ENCODE peak calls at places on chromosome 1, in seven cellular contexts. P is heart left ventricle, M is IMR-90, B is breast epithelium, I is HCT116, Y is A549, L is tibial nerve. R is an unnamed sample.

GRCh38 chr1:7278045-7278444 is 492.8 kb downstream of the CAMTA1 start:
- DNase-seq in M (no peak), B (no peak), P (no peak), Y (peak), I (no peak), L (no peak), R (no peak)

GRCh38 chr1:7454052-7454815 is 316.9 kb upstream of the VAMP3 start:
- DNase-seq in B (no peak), L (peak), Y (peak), P (no peak), I (no peak), M (peak), R (no peak)

GRCh38 chr1:66402194-66402593 is 131.8 kb upstream of the SGIP1 start:
- DNase-seq in I (no peak), Y (no peak), B (no peak), M (no peak), P (peak), L (peak), R (peak)

GRCh38 chr1:197471248-197472035 is 203.4 kb downstream of the CRB1 start:
- DNase-seq in B (no peak), L (no peak), P (no peak), I (no peak), M (no peak), Y (no peak), R (no peak)

GRCh38 chr1:15957221-15958090 is 18.4 kb downstream of the ZBTB17 start:
- DNase-seq in P (no peak), Y (no peak), M (no peak), L (no peak), B (no peak), I (no peak), R (no peak)

GRCh38 chr1:54603241-54603640 is 20.1 kb downstream of the FAM151A start:
- DNase-seq in Y (no peak), P (no peak), L (no peak), I (no peak), M (no peak), B (no peak), R (no peak)

GRCh38 chr1:9249534-9250335 is 15.2 kb downstream of the H6PD start:
- DNase-seq in M (peak), P (no peak), I (no peak), Y (peak), B (no peak), L (no peak), R (no peak)

GRCh38 chr1:63615809-63616420 is 22.7 kb downstream of the PGM1 start:
- DNase-seq in P (no peak), B (no peak), Y (peak), M (peak), I (peak), L (peak), R (no peak)

GRCh38 chr1:149849246-149849946 is 50.0 kb upstream of the BOLA1 start:
- DNase-seq in Y (no peak), B (no peak), I (no peak), M (no peak), L (peak), P (no peak), R (no peak)

GRCh38 chr1:58515794-58516401 is 30.6 kb downstream of the OMA1 start:
- DNase-seq in Y (peak), P (no peak), B (no peak), L (peak), I (peak), M (peak), R (peak)

GRCh38 chr1:205438213-205439158 is 16.6 kb upstream of the LEMD1 start:
- DNase-seq in Y (peak), P (peak), L (peak), M (peak), B (peak), I (peak), R (peak)

GRCh38 chr1:34824817-34825454 is 32.1 kb downstream of the GJA4 start:
- DNase-seq in L (no peak), I (no peak), B (no peak), Y (no peak), M (no peak), P (no peak), R (no peak)

GRCh38 chr1:61375082-61375880 is 292.9 kb downstream of the NFIA start:
- DNase-seq in M (no peak), B (no peak), I (no peak), Y (no peak), P (no peak), L (no peak), R (no peak)

GRCh38 chr1:75100481-75101092 is 33.6 kb upstream of the LHX8 start:
- DNase-seq in L (no peak), P (no peak), I (no peak), Y (peak), M (no peak), B (no peak), R (no peak)

GRCh38 chr1:40630488-40631223 is 34.8 kb downstream of the RIMS3 start:
- DNase-seq in P (no peak), M (peak), L (no peak), I (peak), B (no peak), Y (peak), R (no peak)

GRCh38 chr1:229803601-229804217 is 177.7 kb downstream of the URB2 start:
- DNase-seq in Y (no peak), I (no peak), L (no peak), M (no peak), B (no peak), P (no peak), R (no peak)

GRCh38 chr1:56576880-56577858 is 2.2 kb downstream of the PLPP3 start:
- DNase-seq in B (no peak), P (no peak), Y (peak), M (peak), L (peak), I (peak), R (no peak)

GRCh38 chr1:53330819-53331218 is 2.9 kb upstream of the LRP8 start:
- DNase-seq in P (no peak), Y (no peak), M (no peak), I (no peak), L (no peak), B (peak), R (no peak)

GRCh38 chr1:43442756-43443155 is 11.0 kb downstream of the HYI start:
- DNase-seq in Y (no peak), B (no peak), P (peak), L (no peak), I (no peak), M (no peak), R (no peak)

GRCh38 chr1:163844393-163844948 is 522.7 kb downstream of the NUF2 start:
- DNase-seq in Y (no peak), B (no peak), P (no peak), L (no peak), M (peak), I (no peak), R (no peak)

GRCh38 chr1:12554521-12555305 is 63.3 kb downstream of the DHRS3 start:
- DNase-seq in P (peak), B (no peak), L (no peak), Y (no peak), M (no peak), I (no peak), R (no peak)

GRCh38 chr1:246907472-246907871 is 24.3 kb downstream of the AHCTF1 start:
- DNase-seq in I (peak), B (no peak), P (no peak), Y (peak), L (peak), M (peak), R (no peak)

GRCh38 chr1:223337174-223337869 is 26.7 kb downstream of the SUSD4 start:
- DNase-seq in Y (no peak), P (no peak), L (no peak), B (no peak), I (no peak), M (no peak), R (peak)

GRCh38 chr1:26724938-26725337 is 29.1 kb downstream of the ARID1A start:
- DNase-seq in B (no peak), Y (no peak), I (no peak), M (no peak), P (no peak), L (no peak), R (no peak)

GRCh38 chr1:116020668-116021272 is 44.5 kb downstream of the SLC22A15 start:
- DNase-seq in B (no peak), I (peak), L (peak), M (peak), P (peak), Y (peak), R (peak)

GRCh38 chr1:30638811-30639210 is 84.6 kb downstream of the MATN1 start:
- DNase-seq in Y (no peak), P (no peak), L (no peak), I (no peak), M (no peak), B (no peak), R (no peak)

GRCh38 chr1:157189096-157189495 is 50.9 kb upstream of the ETV3 start:
- DNase-seq in M (no peak), B (no peak), I (no peak), P (no peak), Y (no peak), L (no peak), R (no peak)

GRCh38 chr1:20485527-20486456 is at the start of gene CAMK2N1:
- DNase-seq in Y (peak), I (no peak), B (peak), L (no peak), P (peak), M (peak), R (peak)

GRCh38 chr1:76068542-76068941 is 6.0 kb upstream of the ST6GALNAC3 start:
- DNase-seq in L (no peak), I (no peak), B (no peak), P (no peak), Y (peak), M (peak), R (no peak)

GRCh38 chr1:20721117-20722061 is 3.6 kb upstream of the KIF17 start:
- DNase-seq in B (peak), L (no peak), M (no peak), I (no peak), Y (no peak), P (peak), R (peak)

GRCh38 chr1:33393524-33393923 is 37.4 kb downstream of the PHC2 start:
- DNase-seq in I (no peak), L (no peak), Y (no peak), P (no peak), B (no peak), M (no peak), R (no peak)

GRCh38 chr1:33394716-33395115 is 36.2 kb downstream of the PHC2 start:
- DNase-seq in M (peak), Y (no peak), L (no peak), P (no peak), I (no peak), B (no peak), R (no peak)

GRCh38 chr1:33393991-33394390 is 36.9 kb downstream of the PHC2 start:
- DNase-seq in Y (no peak), I (no peak), B (no peak), M (no peak), L (no peak), P (no peak), R (no peak)

GRCh38 chr1:33391669-33392068 is 39.2 kb downstream of the PHC2 start:
- DNase-seq in I (no peak), L (no peak), M (no peak), B (no peak), P (no peak), Y (no peak), R (no peak)

DNA sequence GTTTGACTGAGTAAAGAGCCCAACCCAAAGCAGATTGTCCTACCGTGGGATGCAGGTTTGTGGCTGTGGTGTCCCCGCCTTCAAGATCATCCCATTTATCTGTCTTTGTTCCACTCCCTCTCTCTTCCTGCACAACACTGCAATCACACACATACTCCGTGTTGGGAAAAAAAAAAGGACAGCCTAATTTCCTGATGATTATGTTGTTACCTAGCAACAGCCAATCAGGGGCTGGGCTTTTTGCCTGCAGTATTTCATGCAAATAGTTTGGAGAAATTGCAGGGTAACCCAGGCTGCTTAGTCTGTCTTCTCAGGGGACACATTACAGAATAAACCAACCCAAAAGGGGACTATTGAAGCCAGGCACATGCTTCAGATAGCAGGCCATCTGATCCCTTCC is 38.3 kb downstream of the PHC2 start:
- DNase-seq in I (no peak), Y (no peak), B (no peak), M (peak), L (no peak), P (no peak), R (no peak)
- TF ChIP-seq POLR2A in I (no peak), Y (no peak), B (no peak), M (no peak), L (no peak), P (no peak), R (no peak)

DNA sequence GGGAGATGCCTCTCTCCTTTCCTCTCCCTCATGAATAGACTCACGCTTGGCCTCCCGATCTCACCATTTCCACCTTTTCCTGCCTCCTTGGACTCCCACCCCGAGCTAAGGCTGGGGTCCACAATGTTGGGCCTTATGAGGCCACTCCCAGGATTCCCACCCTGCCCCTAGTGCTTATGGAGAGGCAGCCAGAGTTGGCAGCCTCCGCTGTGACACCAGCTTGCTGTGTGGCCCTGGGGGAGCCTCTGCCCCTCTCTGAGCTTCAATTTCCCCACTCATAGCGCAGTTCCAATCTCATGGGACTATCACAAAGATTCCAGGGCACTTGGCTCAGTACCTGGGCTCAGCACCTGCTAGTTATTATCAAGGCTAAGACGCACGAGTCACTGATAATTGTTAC is 118.7 kb upstream of the WNT4 start:
- DNase-seq in I (no peak), Y (no peak), L (no peak), B (no peak), M (no peak), P (no peak), R (no peak)
- TF ChIP-seq CTCF in I (no peak), Y (no peak), L (no peak), B (no peak), M (no peak), P (no peak), R (no peak)

DNA sequence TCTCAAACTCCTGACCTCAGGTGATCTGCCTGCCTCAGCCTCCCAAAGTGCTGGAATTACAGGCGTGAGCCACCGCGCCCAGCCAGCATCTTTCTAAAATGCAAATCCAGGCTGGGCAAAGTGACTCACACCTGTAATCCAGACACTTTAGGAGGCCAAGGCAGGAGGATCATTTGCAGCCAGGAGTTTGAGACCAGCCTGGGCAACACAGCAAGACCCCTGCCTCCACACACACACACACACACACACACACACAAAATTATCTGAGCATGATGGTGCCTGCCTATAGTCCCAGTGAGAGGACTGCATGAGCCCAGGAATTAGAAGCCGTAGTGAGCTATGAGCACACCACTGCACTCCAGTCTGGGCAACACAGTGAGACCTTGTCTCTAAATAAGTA is 16.8 kb upstream of the PABPC4 start:
- DNase-seq in M (no peak), B (no peak), L (no peak), Y (no peak), I (no peak), P (no peak), R (no peak)
- TF ChIP-seq POLR2A in M (no peak), B (no peak), L (no peak), Y (no peak), I (no peak), P (no peak), R (no peak)

GRCh38 chr1:154174654-154175053 is 17.2 kb downstream of the TPM3 start:
- DNase-seq in B (no peak), Y (no peak), M (no peak), P (no peak), I (no peak), L (no peak), R (no peak)

GRCh38 chr1:154178856-154179811 is 12.8 kb downstream of the TPM3 start:
- DNase-seq in P (no peak), Y (no peak), I (no peak), L (no peak), B (no peak), M (no peak), R (no peak)

GRCh38 chr1:154179951-154180687 is 11.8 kb downstream of the TPM3 start:
- DNase-seq in I (no peak), Y (no peak), M (no peak), L (no peak), B (no peak), P (no peak), R (no peak)

GRCh38 chr1:154176341-154176740 is 15.6 kb downstream of the TPM3 start:
- DNase-seq in M (peak), B (no peak), Y (no peak), P (no peak), I (no peak), L (peak), R (no peak)

GRCh38 chr1:154178006-154178405 is 13.9 kb downstream of the TPM3 start:
- DNase-seq in B (no peak), L (no peak), P (no peak), Y (no peak), I (no peak), M (no peak), R (no peak)
- TF ChIP-seq CTCF in B (no peak), L (no peak), P (no peak), Y (no peak), I (no peak), M (no peak), R (no peak)

GRCh38 chr1:78004719-78005346 is at the start of gene DNAJB4:
- DNase-seq in I (peak), P (no peak), M (peak), L (peak), B (no peak), Y (peak), R (peak)
- TF ChIP-seq POLR2A in I (no peak), P (peak), M (peak), L (peak), B (peak), Y (peak), R (no peak)

DNA sequence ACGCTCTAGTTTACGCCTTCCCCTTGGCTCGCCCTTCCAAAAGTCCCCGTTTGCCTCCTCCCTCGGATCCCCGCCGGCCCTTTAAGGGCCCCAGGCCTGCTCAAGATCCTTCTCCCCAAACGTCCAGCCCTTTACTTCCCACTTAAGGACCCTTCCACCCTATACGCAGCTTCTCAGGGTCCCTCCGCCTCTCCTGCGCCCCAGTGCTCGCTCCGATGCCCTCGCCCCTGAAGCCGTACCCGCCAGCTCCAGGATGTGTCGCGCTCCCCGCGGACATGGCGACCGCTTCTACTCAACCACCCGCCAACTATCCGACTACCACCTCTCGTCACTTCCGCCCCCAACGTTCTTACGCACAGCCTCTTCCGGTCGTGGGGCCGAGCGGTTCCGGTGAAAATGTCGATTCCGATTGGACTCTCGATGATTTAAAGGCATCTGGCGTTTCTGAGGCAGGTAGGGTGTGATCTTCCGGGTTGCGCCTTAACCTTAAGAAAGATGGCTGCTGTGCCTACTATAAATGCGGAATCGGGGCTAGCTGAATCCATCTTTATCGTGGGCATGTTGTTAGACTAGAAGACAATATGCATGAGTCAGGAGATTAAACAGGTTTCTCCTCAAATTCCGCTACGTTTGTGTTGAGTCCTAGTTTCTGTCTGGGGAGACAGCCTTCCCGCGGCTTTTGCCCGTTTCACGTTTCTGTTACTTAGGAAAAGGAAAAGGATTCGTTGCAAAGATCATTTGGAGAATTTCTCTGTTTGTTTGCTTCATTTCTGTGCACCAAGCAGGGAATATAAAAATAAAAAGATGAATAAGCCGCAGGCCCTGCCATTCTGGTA is at the start of gene KHDC4:
- DNase-seq in L (peak), I (peak), Y (peak), B (peak), P (peak), M (peak), R (peak)
- TF ChIP-seq CTCF in L (peak), I (no peak), Y (no peak), B (no peak), P (no peak), M (peak), R (no peak)

GRCh38 chr1:226827458-226827857 is 43.0 kb upstream of the PSEN2 start:
- DNase-seq in L (peak), Y (no peak), P (no peak), I (no peak), M (no peak), B (no peak), R (peak)

GRCh38 chr1:226829105-226829504 is 41.3 kb upstream of the PSEN2 start:
- DNase-seq in B (no peak), I (no peak), M (no peak), Y (no peak), P (no peak), L (no peak), R (peak)

GRCh38 chr1:226826479-226827245 is 43.8 kb upstream of the PSEN2 start:
- DNase-seq in M (no peak), B (no peak), Y (no peak), P (no peak), L (no peak), I (no peak), R (no peak)

GRCh38 chr1:226825746-226826100 is 44.7 kb upstream of the PSEN2 start:
- DNase-seq in L (no peak), B (no peak), M (no peak), P (no peak), Y (no peak), I (no peak), R (peak)

DNA sequence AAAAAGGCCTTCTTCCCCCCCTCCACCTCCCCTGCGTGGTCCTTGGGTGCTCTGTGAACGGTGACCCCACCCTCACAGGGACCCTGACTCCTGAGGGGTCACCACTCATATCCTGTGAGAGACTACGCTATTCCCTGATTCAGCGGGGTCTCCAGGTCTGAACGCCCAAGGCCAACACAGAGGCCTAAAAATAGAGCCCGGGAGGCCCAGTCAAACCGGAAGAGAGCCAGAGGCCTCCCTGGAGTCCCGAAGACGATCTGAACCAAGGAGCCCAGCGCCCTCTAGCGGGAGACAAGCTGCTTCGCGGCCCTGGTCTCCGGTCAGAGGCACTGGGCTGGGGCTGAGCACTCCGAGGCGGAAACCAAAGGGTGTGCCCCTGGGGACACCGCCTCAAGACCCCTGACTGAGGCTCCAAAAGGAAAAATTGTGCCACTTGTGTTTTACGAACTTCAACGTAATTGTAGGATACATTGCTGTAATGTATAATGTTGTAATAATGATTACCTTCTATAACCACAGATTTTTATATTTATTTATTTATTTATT is 42.4 kb upstream of the PSEN2 start:
- DNase-seq in B (peak), Y (peak), L (peak), P (peak), M (peak), I (peak), R (peak)
- TF ChIP-seq POLR2A in B (no peak), Y (no peak), L (no peak), P (no peak), M (peak), I (no peak), R (no peak)